ENCODE peak calls at places on chromosome 2, in five cellular contexts. O, D, L, W and M are unnamed samples.

GRCh38 chr2:74399785-74400184 is 19.7 kb upstream of the DCTN1 start:
- DNase-seq in O (no peak), D (peak), W (no peak), L (no peak), M (peak)

GRCh38 chr2:44620189-44620990 is 258.6 kb downstream of the CAMKMT start:
- DNase-seq in W (no peak), D (no peak), L (no peak), O (no peak), M (no peak)

GRCh38 chr2:46296216-46296839 is 879 bp upstream of the EPAS1 start:
- DNase-seq in L (peak), W (no peak), O (no peak), D (no peak), M (no peak)

GRCh38 chr2:28709101-28709500 is 42.5 kb upstream of the PPP1CB start:
- DNase-seq in W (no peak), L (no peak), D (peak), O (no peak), M (no peak)

GRCh38 chr2:235045336-235045972 is 93.6 kb downstream of the SH3BP4 start:
- DNase-seq in W (no peak), O (peak), L (no peak), D (no peak), M (no peak)

GRCh38 chr2:217827430-217828201 is 175.2 kb downstream of the TNS1 start:
- DNase-seq in D (no peak), W (no peak), O (no peak), L (no peak), M (no peak)

GRCh38 chr2:108364676-108365297 is 13.0 kb upstream of the SULT1C4 start:
- DNase-seq in L (no peak), W (no peak), D (peak), O (no peak), M (no peak)

GRCh38 chr2:12330916-12331315 is 385.8 kb upstream of the TRIB2 start:
- DNase-seq in O (no peak), W (no peak), L (no peak), D (no peak), M (no peak)

GRCh38 chr2:55843096-55843991 is 80.2 kb downstream of the EFEMP1 start:
- DNase-seq in L (no peak), W (no peak), D (peak), O (no peak), M (peak)

GRCh38 chr2:8666581-8666980 is 15.3 kb upstream of the ID2 start:
- DNase-seq in O (no peak), L (no peak), D (no peak), W (no peak), M (no peak)

GRCh38 chr2:44935854-44936185 is 5.7 kb upstream of the SIX3 start:
- DNase-seq in O (no peak), D (no peak), W (no peak), L (peak), M (no peak)

GRCh38 chr2:70111752-70112591 is 24.7 kb downstream of the PCBP1 start:
- DNase-seq in L (no peak), D (no peak), W (no peak), O (no peak), M (no peak)

GRCh38 chr2:73970268-73970803 is 14.4 kb upstream of the TET3 start:
- DNase-seq in D (no peak), W (no peak), O (no peak), L (no peak), M (no peak)

GRCh38 chr2:25276569-25277465 is 64.9 kb downstream of the DNMT3A start:
- DNase-seq in W (no peak), O (no peak), L (peak), D (no peak), M (peak)

GRCh38 chr2:112579280-112579679 is 5.1 kb upstream of the CHCHD5 start:
- DNase-seq in D (no peak), O (no peak), L (no peak), W (no peak), M (no peak)

GRCh38 chr2:86747708-86748627 is 27.9 kb downstream of the RMND5A start:
- DNase-seq in O (no peak), D (peak), L (no peak), W (peak), M (no peak)

GRCh38 chr2:71700041-71700879 is 246.9 kb downstream of the DYSF start:
- DNase-seq in D (no peak), W (no peak), L (no peak), O (no peak), M (no peak)

GRCh38 chr2:637804-638203 is 39.4 kb downstream of the TMEM18 start:
- DNase-seq in L (no peak), D (peak), W (no peak), O (no peak), M (no peak)

GRCh38 chr2:43218221-43218549 is 8.2 kb downstream of the ZFP36L2 start:
- DNase-seq in L (no peak), O (no peak), D (no peak), W (no peak), M (no peak)

GRCh38 chr2:178241852-178242551 is 47.7 kb downstream of the OSBPL6 start:
- DNase-seq in L (no peak), O (no peak), D (no peak), W (no peak), M (peak)

GRCh38 chr2:28602136-28602660 is 106.3 kb downstream of the PLB1 start:
- DNase-seq in D (no peak), W (no peak), O (no peak), L (no peak), M (no peak)

GRCh38 chr2:99623035-99623434 is 133.2 kb upstream of the REV1 start:
- DNase-seq in D (no peak), W (no peak), L (no peak), O (no peak), M (no peak)

GRCh38 chr2:233453111-233453915 is 99.0 kb downstream of the DGKD start:
- DNase-seq in W (no peak), L (no peak), O (no peak), D (no peak), M (no peak)

GRCh38 chr2:137900421-137901141 is 63.7 kb upstream of the HNMT start:
- DNase-seq in L (no peak), W (no peak), O (no peak), D (no peak), M (no peak)

DNA sequence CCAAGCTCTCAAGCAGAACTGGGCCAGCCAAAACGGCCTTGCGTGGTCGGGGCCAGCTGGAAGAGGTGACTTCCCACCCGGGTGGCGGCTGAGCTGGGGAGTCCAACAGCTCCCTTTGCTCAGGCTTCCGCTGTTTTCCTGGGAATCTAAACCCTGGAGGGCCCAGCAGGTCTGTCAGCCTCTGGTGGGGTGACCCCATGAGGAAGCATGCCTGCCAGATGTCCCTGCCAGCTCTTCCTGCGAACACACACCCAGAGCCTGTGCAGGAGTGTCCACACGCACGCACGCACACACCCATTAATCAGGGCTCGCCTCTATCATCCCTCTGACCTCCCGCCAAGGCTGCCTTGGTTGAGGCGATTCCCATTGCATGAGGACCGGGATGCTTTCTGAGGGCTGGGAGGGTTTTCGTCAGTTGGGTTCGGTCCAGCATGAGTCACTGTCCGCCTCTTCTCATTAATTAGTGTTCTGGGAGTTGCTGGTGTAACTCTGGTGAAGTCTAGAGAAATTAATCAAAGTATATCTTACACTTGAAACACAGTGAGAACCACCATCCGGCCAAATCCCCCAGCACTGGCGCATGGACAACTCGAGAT is 90.7 kb downstream of the TWIST2 start:
- DNase-seq in W (no peak), L (peak), D (no peak), O (no peak), M (no peak)
- TF ChIP-seq SUZ12 in W (no peak), L (no peak), D (no peak), O (no peak), M (no peak)

GRCh38 chr2:120315367-120316033 is 30.4 kb upstream of the INHBB start:
- DNase-seq in D (no peak), O (no peak), L (no peak), W (no peak), M (no peak)

GRCh38 chr2:120314656-120315366 is 31.1 kb upstream of the INHBB start:
- DNase-seq in D (no peak), O (no peak), L (no peak), W (no peak), M (no peak)

GRCh38 chr2:120312076-120312475 is 33.9 kb upstream of the INHBB start:
- DNase-seq in L (no peak), O (no peak), W (no peak), D (no peak), M (no peak)

GRCh38 chr2:120313695-120314615 is 32.0 kb upstream of the INHBB start:
- DNase-seq in L (no peak), W (no peak), O (no peak), D (peak), M (no peak)

GRCh38 chr2:120312861-120313694 is 32.9 kb upstream of the INHBB start:
- DNase-seq in W (peak), O (peak), D (peak), L (peak), M (peak)
- TF ChIP-seq SUZ12 in W (no peak), O (no peak), D (no peak), L (peak), M (no peak)

GRCh38 chr2:226336283-226336682 is 463.3 kb downstream of the IRS1 start:
- DNase-seq in D (no peak), L (no peak), O (no peak), W (no peak), M (no peak)

GRCh38 chr2:226334981-226335720 is 464.5 kb downstream of the IRS1 start:
- DNase-seq in W (no peak), O (no peak), D (peak), L (no peak), M (no peak)

GRCh38 chr2:226329180-226329579 is 470.4 kb downstream of the IRS1 start:
- DNase-seq in L (no peak), W (no peak), O (no peak), D (no peak), M (no peak)

GRCh38 chr2:226330206-226330605 is 469.4 kb downstream of the IRS1 start:
- DNase-seq in L (no peak), O (no peak), D (no peak), W (no peak), M (no peak)

DNA sequence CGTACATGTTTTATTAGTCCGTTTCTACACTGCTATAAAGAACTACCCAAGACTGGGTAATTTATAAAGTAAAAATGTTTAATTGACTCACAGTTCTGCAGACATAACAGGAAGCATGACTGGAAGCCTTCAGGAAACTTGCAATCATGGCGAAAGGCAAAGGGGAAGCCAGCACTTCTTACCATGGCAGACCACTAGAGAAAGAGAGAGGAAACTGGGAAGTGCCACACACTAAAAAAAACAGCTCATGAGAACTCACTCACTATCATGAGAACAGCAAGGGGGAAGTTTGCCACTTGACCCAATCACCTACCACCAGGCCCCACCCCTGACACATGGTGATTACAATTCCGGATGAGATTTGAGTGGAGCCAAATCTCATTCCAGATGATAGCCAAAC is 466.2 kb downstream of the IRS1 start:
- DNase-seq in W (no peak), D (no peak), L (no peak), O (no peak), M (no peak)
- TF ChIP-seq SUZ12 in W (no peak), D (no peak), L (no peak), O (no peak), M (no peak)

GRCh38 chr2:229083606-229084349 is 187.3 kb downstream of the PID1 start:
- DNase-seq in O (no peak), D (no peak), W (no peak), L (no peak), M (no peak)
- TF ChIP-seq SUZ12 in O (no peak), D (no peak), W (no peak), L (no peak), M (no peak)